ENCODE peak calls at places on chromosomes 3 and 15, in six cellular contexts. A, N, B, L, X and Y are unnamed samples.

GRCh38 chr3:157961665-157962064 is 144.6 kb downstream of the SHOX2 start:
- DNase-seq in A (no peak), N (no peak), B (no peak), L (no peak), X (no peak), Y (no peak)

GRCh38 chr3:44419159-44419922 is 58.1 kb downstream of the ZNF445 start:
- DNase-seq in A (no peak), N (no peak), B (no peak), L (no peak), X (no peak), Y (no peak)

GRCh38 chr15:30985081-30985531 is 6.3 kb downstream of the MTMR10 start:
- DNase-seq in A (no peak), N (no peak), B (peak), L (no peak), X (peak), Y (no peak)

GRCh38 chr3:81760924-81761903 is at the start of gene GBE1:
- DNase-seq in A (peak), N (peak), B (peak), L (peak), X (peak), Y (peak)

GRCh38 chr3:1439395-1439794 is 346.6 kb downstream of the CNTN6 start:
- DNase-seq in A (no peak), N (peak), B (no peak), L (peak), X (peak), Y (no peak)

GRCh38 chr3:40312661-40313226 is 3.2 kb downstream of the EIF1B start:
- DNase-seq in A (no peak), N (no peak), B (peak), L (no peak), X (no peak), Y (no peak)

GRCh38 chr3:196499807-196500524 is 3.6 kb downstream of the RNF168 start:
- DNase-seq in A (no peak), N (peak), B (no peak), L (no peak), X (no peak), Y (no peak)

GRCh38 chr15:58136731-58137130 is 1.4 kb upstream of the AQP9 start:
- DNase-seq in A (no peak), N (no peak), B (no peak), L (no peak), X (no peak), Y (no peak)

GRCh38 chr15:26083457-26084350 is 220.6 kb upstream of the ATP10A start:
- DNase-seq in A (no peak), N (peak), B (peak), L (no peak), X (no peak), Y (no peak)

GRCh38 chr3:27467545-27467944 is 16.6 kb downstream of the SLC4A7 start:
- DNase-seq in A (no peak), N (peak), B (no peak), L (no peak), X (no peak), Y (no peak)

GRCh38 chr3:154728285-154728684 is 298.3 kb upstream of the GPR149 start:
- DNase-seq in A (no peak), N (no peak), B (no peak), L (peak), X (no peak), Y (no peak)

GRCh38 chr15:46918462-46919125 is 798.7 kb upstream of the SEMA6D start:
- DNase-seq in A (no peak), N (no peak), B (no peak), L (no peak), X (no peak), Y (no peak)

GRCh38 chr3:114823061-114823460 is 324.0 kb downstream of the ZBTB20 start:
- DNase-seq in A (no peak), N (no peak), B (no peak), L (no peak), X (no peak), Y (no peak)
- TF ChIP-seq CTCF in A (no peak), N (no peak), B (no peak), L (no peak), X (no peak), Y (no peak)

GRCh38 chr15:92029767-92030166 is 176.3 kb downstream of the SLCO3A1 start:
- DNase-seq in A (no peak), N (no peak), B (no peak), L (no peak), X (no peak), Y (no peak)
- H3K4me3 ChIP-seq in A (no peak), N (no peak), B (no peak), L (no peak), X (no peak), Y (no peak)

GRCh38 chr3:46892285-46893145 is 15.0 kb downstream of the PTH1R start:
- DNase-seq in A (peak), N (peak), B (peak), L (peak), X (peak), Y (no peak)
- TF ChIP-seq CTCF in A (no peak), N (peak), B (no peak), L (no peak), X (no peak), Y (no peak)

DNA sequence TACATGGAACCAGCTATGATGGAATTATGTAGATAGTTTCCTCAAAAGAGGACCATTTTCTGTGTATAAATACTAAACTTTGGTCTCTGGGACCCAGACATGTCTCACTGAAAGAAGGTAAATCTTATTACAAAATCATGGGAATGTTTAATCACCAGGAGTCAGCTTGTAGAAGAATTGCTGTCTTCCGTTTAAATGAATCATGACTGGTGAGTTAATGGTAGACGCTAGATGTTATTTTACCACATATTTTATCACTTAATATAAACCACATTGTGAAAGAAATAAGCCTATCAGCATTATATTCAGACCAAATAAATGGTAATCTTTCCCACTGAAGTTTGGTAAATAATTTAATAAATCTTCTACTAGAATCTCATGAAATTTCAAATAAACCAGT is 322.3 kb upstream of the SUCLG2 start:
- DNase-seq in A (no peak), N (no peak), B (no peak), L (no peak), X (no peak), Y (no peak)
- H3K4me3 ChIP-seq in A (no peak), N (no peak), B (no peak), L (no peak), X (no peak), Y (no peak)

DNA sequence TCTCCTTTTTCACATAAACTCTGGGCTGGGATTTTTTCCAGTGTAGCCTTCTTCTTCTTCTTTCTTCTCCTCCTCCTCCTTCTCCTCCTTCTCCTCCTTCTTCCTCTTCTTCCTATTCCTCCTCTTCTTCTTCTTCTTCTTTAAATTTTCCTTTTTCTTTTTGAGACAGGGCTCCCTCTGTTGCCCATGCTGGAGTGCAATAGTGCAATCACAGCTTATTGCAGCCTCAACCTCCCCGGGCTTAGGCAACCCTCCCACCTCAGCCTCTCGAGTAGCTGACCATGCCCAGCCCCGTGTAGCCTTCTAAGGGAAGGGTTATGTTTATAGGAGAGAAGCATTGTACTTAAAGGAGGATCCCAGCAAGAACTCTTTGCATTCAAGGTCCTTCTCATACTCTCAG is 24.0 kb upstream of the MYO1E start:
- DNase-seq in A (no peak), N (no peak), B (no peak), L (no peak), X (no peak), Y (no peak)
- TF ChIP-seq CTCF in A (no peak), N (peak), B (no peak), L (no peak), X (no peak), Y (no peak)

DNA sequence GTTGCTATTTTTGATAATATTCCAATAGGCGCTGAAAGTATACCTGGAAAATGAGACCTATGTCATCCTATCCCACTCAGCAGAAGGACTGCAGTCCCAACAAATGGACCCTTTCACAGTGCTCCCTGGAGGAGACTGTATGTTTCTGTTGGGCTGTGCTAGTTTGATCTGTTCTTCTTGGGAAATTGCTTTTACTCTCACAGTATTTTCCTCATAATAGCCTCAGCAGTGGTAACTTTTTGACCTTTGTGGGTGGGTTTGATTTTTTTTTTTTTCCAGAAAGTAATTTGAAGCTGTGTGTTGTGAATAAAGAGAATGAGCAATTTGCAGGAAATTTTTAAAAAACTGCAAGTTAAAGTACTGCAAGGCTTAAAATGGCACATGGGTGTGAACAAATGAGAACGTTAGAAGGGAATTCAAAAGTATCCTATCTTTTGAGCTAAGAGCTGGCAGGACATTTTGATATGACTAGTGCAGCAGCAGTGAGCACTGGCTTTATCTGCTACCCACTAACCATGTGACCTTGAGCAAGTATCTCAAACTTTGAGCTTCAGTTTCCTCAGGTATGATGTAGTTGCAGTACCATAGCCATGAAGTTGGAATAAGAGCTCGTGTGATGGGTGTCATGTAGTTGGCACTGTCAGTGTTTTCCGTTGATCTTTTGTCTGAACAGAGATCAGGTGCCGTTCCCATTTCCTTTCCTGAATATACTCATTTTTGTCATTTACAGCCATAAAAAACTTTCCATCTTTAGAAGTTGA is 118.4 kb downstream of the ATG7 start:
- DNase-seq in A (no peak), N (no peak), B (peak), L (no peak), X (no peak), Y (no peak)
- H3K4me3 ChIP-seq in A (no peak), N (no peak), B (no peak), L (no peak), X (peak), Y (no peak)

DNA sequence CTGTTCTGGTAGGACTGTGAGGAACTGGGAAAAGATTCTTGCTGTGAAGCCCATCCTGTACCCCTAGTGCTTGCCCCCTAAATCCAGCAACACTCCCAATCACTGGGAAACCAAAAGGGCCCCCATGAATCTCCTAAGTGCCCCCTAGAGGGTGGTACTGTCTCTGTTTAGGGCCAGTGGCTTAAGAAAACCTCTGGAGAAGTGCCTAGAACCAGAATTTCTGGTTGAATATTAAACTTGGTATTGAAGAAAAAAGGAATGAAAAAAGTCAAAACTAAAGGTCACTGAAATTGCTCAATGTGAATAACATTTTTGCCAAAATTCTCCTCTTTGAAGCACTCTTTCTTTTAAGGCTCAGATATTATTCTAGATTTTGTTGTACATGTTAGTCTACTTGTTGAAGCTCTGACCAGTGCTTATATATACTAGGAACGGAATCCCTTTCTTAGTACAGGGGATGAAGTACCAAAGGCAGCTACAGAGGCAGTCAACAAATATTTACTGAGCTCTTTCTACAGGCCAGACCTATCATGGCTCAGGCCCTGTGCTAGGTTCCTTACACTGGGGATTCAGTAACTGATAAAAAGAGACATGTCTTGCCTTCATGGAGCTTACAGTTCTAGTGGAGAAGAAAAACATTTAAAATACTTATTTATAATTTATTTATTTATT is 138.8 kb downstream of the MYLK start:
- DNase-seq in A (no peak), N (peak), B (no peak), L (no peak), X (no peak), Y (no peak)
- TF ChIP-seq CTCF in A (no peak), N (peak), B (no peak), L (no peak), X (no peak), Y (peak)

DNA sequence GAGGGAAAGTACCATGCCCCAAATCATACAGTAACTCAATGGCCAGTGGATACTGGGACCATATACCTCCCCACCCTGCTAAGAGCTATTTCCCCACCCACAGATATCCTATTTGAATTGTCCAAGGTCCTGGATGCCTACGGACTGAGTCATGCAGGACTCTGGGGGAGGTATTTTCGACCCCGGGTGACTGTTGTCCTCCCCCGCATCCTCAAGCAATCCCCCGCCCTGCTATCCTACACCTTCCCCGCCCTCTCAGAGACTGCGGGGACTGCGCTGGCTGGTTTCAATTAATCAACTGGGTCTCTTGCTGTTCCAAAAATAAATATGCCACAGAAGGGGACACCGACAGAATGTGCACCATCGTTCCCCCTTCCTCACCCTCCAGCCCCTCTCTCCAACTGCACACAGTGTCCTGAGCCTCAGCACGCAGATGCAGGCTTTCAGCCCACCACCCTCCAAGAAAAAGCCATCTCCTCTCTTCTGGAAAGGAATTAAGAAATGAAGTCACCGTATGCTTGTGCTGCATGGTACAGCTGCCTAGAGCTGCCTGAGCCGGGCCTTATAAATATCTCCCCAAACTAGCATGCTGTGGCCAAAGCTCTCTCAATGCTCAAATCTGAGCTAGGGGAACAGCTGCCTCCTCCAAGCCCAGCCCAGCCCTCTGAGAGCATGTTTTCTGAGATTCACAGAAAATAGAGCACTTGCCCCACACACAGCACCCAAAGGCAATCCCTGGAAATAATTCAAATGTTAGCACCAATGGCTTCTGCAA is 8.2 kb downstream of the CAV3 start:
- DNase-seq in A (no peak), N (peak), B (peak), L (no peak), X (no peak), Y (no peak)
- H3K4me3 ChIP-seq in A (no peak), N (peak), B (peak), L (no peak), X (no peak), Y (no peak)

DNA sequence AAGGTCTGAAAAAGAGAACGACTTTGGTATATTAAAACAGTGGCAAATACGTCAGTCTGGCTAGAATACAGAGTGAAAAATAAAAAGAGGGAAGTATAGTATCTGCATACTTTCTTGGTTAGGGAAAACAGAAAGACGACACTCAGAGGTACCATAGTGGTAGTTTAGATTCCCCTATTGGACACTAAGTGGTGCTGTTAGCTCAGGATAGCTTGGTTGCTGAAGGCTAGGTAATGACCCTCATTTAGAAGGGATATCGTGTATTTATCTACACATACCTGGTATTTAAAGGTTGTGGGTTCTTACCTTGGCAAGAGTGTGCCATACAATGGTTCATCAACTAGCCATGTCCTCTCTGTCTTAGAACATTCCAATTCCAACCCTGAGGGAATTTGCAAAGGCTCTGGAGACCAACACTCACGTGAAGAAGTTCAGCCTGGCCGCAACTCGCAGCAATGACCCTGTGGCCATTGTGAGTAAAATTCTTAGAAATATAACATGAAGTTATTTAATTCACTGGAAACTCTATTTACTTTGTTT is 31.0 kb downstream of the TMOD2 start:
- DNase-seq in A (no peak), N (peak), B (no peak), L (no peak), X (no peak), Y (no peak)
- TF ChIP-seq CTCF in A (no peak), N (peak), B (peak), L (peak), X (no peak), Y (peak)

DNA sequence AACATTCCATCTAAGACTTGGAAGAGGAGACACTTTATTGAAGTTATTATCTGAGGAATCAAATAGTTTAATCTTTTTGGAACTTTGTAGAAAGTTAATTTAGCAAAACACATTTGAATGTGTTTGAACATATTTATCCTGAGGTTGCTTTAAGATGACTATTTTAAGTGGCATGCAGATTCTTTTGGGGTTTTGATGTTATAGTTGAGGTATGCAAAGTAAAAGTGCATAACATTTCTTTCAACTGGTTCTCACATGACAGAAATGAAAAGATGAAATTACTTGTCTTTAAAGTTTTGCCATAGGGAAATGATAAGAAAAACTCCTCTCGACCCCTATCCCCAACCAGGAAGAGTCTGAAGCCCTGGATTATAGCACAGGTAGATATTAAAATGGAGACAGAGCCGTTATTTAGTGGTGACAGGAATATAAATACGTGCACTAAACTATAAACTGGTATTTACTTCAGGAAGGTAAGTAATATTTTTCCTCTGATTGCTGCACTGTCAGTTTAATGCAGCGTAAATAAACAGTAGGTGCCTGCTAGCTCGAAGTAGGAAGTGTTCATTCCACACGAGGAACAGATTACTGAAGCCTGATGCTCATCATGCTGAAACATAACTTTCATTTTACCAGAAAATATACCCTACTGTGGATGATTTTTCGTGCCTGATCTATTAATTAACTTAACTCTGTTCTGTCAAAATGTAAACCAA is 15.1 kb upstream of the SATB1 start:
- DNase-seq in A (no peak), N (no peak), B (peak), L (no peak), X (no peak), Y (no peak)
- H3K4me3 ChIP-seq in A (no peak), N (no peak), B (no peak), L (no peak), X (no peak), Y (no peak)